ENCODE peak calls at places on chromosomes 1 and 21, in four cellular contexts. D is A549, M is endothelial cell of umbilical vein, H is HepG2. F is an unnamed sample.

GRCh38 chr1:31216016-31216415 is 23.7 kb downstream of the NKAIN1 start:
- DNase-seq in D (no peak), M (peak; percentile 79), H (no peak), F (peak; percentile 44)

GRCh38 chr1:186175588-186175987 is 199.5 kb downstream of the TPR start:
- DNase-seq in D (no peak), M (no peak), H (no peak), F (no peak)

GRCh38 chr1:160795951-160796383 is at the start of gene LY9:
- DNase-seq in D (no peak), M (no peak), H (no peak), F (no peak)

GRCh38 chr1:161082996-161083742 is 6.2 kb downstream of the NECTIN4 start:
- DNase-seq in D (peak; percentile 69), M (no peak), H (peak; percentile 76), F (no peak)

GRCh38 chr1:211918665-211919414 is 88.3 kb upstream of the LPGAT1 start:
- DNase-seq in D (no peak), M (no peak), H (no peak), F (no peak)

GRCh38 chr1:228157381-228158126 is 7.8 kb downstream of the GJC2 start:
- DNase-seq in D (no peak), M (no peak), H (no peak), F (no peak)

GRCh38 chr1:161071886-161072371 is 2.2 kb upstream of the ARHGAP30 start:
- DNase-seq in D (peak; percentile 72), M (no peak), H (peak; percentile 68), F (peak; percentile 72)

GRCh38 chr1:178953538-178954207 is 72.0 kb upstream of the FAM20B start:
- DNase-seq in D (no peak), M (no peak), H (no peak), F (no peak)

GRCh38 chr1:64476251-64476952 is 6.5 kb downstream of the CACHD1 start:
- DNase-seq in D (no peak), M (peak; percentile 93), H (no peak), F (no peak)

GRCh38 chr1:77394166-77394565 is 112.3 kb downstream of the AK5 start:
- DNase-seq in D (no peak), M (no peak), H (no peak), F (no peak)

GRCh38 chr1:114388432-114389003 is 122.5 kb downstream of the TRIM33 start:
- DNase-seq in D (no peak), M (no peak), H (no peak), F (no peak)

GRCh38 chr1:206551985-206552325 is 44.6 kb downstream of the RASSF5 start:
- DNase-seq in D (no peak), M (no peak), H (no peak), F (no peak)

GRCh38 chr1:93874025-93874651 is 4.9 kb downstream of the DNTTIP2 start:
- DNase-seq in D (peak; percentile 10), M (peak; percentile 21), H (peak; percentile 16), F (no peak)

GRCh38 chr1:246769306-246769705 is 45.1 kb downstream of the SCCPDH start:
- DNase-seq in D (no peak), M (no peak), H (no peak), F (no peak)

GRCh38 chr1:159909381-159909780 is 9.4 kb upstream of the CFAP45 start:
- DNase-seq in D (no peak), M (peak; percentile 16), H (no peak), F (no peak)

GRCh38 chr1:186438567-186438966 is 22.3 kb downstream of the PDC start:
- DNase-seq in D (no peak), M (no peak), H (no peak), F (no peak)

GRCh38 chr1:225815526-225816178 is 5.7 kb downstream of the EPHX1 start:
- DNase-seq in D (no peak), M (no peak), H (no peak), F (no peak)

GRCh38 chr1:57874426-57874825 is 450.6 kb upstream of the DAB1 start:
- DNase-seq in D (no peak), M (no peak), H (no peak), F (no peak)

GRCh38 chr1:62466982-62467532 is 30.2 kb downstream of the USP1 start:
- DNase-seq in D (no peak), M (no peak), H (no peak), F (no peak)

GRCh38 chr1:78277253-78277652 is 213.5 kb upstream of the PTGFR start:
- DNase-seq in D (no peak), M (no peak), H (no peak), F (no peak)

GRCh38 chr1:150661156-150661555 is 31.7 kb upstream of the ENSA start:
- DNase-seq in D (no peak), M (no peak), H (no peak), F (no peak)

GRCh38 chr1:154749078-154749760 is 120.9 kb downstream of the KCNN3 start:
- DNase-seq in D (peak; percentile 55), M (peak; percentile 18), H (no peak), F (no peak)
- TF ChIP-seq CTCF in D (peak; percentile 50), M (peak; percentile 49), H (no peak), F (no peak)

GRCh38 chr21:41321908-41322495 is 5.4 kb downstream of the FAM3B start:
- DNase-seq in D (no peak), M (no peak), H (no peak), F (no peak)
- TF ChIP-seq JUN in D (no peak), M (no peak), H (no peak), F (no peak)

GRCh38 chr1:17919525-17920439 is 164.6 kb downstream of the ACTL8 start:
- DNase-seq in D (peak; percentile 25), M (no peak), H (no peak), F (peak; percentile 65)
- TF ChIP-seq CTCF in D (peak; percentile 34), M (no peak), H (peak; percentile 70), F (no peak)

GRCh38 chr1:26734501-26735058 is 38.8 kb downstream of the ARID1A start:
- DNase-seq in D (no peak), M (no peak), H (no peak), F (no peak)

GRCh38 chr1:26731233-26731902 is 35.6 kb downstream of the ARID1A start:
- DNase-seq in D (no peak), M (no peak), H (no peak), F (no peak)

GRCh38 chr1:26730695-26731094 is 34.9 kb downstream of the ARID1A start:
- DNase-seq in D (no peak), M (no peak), H (no peak), F (no peak)

GRCh38 chr1:26733392-26733791 is 37.6 kb downstream of the ARID1A start:
- DNase-seq in D (no peak), M (no peak), H (no peak), F (no peak)

GRCh38 chr1:26733982-26734381 is 38.2 kb downstream of the ARID1A start:
- DNase-seq in D (no peak), M (no peak), H (no peak), F (no peak)
- TF ChIP-seq JUN in D (no peak), M (no peak), H (no peak), F (no peak)

GRCh38 chr1:11789126-11790067 is 16.4 kb downstream of the MTHFR start:
- DNase-seq in D (no peak), M (no peak), H (no peak), F (no peak)

GRCh38 chr1:11788549-11789053 is 17.2 kb downstream of the MTHFR start:
- DNase-seq in D (no peak), M (no peak), H (no peak), F (no peak)

GRCh38 chr1:11786168-11786567 is 19.6 kb downstream of the MTHFR start:
- DNase-seq in D (no peak), M (no peak), H (no peak), F (no peak)

GRCh38 chr1:11787251-11787803 is 18.4 kb downstream of the MTHFR start:
- DNase-seq in D (no peak), M (peak; percentile 8), H (no peak), F (peak; percentile 68)

DNA sequence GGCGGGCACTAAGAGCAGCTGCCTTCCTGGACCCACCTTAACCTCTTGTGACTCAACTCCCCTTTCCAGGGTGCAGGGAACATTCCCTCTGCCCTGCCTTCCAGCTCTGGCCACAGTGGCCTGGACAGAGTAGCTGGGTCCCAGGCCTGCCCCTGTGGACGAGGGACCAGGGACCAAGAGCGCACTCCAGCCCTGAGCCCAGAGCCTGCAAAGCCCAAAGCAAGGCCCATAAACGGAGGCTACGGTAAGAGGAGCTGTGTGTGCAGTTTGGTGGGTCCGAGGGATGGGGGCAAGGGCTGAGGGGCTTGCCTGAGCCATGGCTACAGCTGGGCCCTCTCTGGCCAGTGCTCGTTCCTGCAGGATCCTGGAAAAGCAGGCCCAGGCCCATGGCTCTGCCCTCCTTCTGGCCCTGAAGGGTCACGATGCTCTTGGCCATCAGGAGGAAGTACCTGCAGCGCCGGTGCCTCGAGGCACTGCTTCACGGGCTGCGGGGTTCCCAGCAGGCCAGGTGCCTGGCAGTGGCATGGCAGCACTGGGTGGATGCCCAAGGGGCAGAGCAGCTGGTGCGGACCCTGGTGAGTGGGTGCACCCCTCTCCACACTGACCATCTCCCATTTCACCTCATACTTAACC is 17.8 kb downstream of the MTHFR start:
- DNase-seq in D (no peak), M (no peak), H (no peak), F (no peak)
- TF ChIP-seq CTCF in D (no peak), M (no peak), H (no peak), F (no peak)

GRCh38 chr1:99007366-99007765 is 2.7 kb upstream of the PLPPR5 start:
- DNase-seq in D (no peak), M (no peak), H (no peak), F (no peak)

GRCh38 chr1:99004270-99005141 is at the start of gene PLPPR5:
- DNase-seq in D (no peak), M (peak; percentile 12), H (no peak), F (peak; percentile 70)

GRCh38 chr1:99003911-99004269 is 771 bp downstream of the PLPPR5 start:
- DNase-seq in D (no peak), M (no peak), H (no peak), F (peak; percentile 39)

GRCh38 chr1:99005537-99005942 is 879 bp upstream of the PLPPR5 start:
- DNase-seq in D (no peak), M (no peak), H (no peak), F (peak; percentile 29)

DNA sequence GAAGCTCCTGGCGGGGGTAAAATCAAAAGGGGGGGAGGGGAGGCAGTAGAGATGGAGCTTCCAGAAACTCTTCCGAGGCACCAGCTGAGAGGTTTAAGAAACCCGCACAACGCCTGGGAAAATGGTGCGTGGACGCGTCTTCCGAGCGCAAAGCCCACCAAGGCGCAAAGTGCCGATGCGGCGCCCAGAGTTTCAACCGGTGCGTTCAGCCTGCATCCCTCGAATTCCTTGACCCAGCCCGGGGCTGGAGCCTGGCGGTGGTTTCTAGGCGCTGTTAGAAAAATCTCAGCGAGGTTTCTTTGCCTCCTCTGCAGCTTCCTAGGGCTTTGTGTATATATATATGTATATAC is 456 bp upstream of the PLPPR5 start:
- DNase-seq in D (no peak), M (no peak), H (no peak), F (peak; percentile 58)
- TF ChIP-seq JUN in D (no peak), M (no peak), H (no peak), F (no peak)